ENCODE peak calls at places on chromosomes 2 and 18, in eight cellular contexts. A is vagina, Q is neural progenitor cell, T is heart right ventricle, N is transverse colon, P is K562, R is endothelial cell of umbilical vein, C is thoracic aorta. Z is an unnamed sample.

GRCh38 chr2:23669413-23670244 is 257.3 kb downstream of the ATAD2B start:
- DNase-seq in A (peak; percentile 91), Q (no peak), T (peak; percentile 84), N (peak; percentile 48), P (no peak), R (no peak), C (peak; percentile 38), Z (peak; percentile 57)

GRCh38 chr2:41930807-41931566 is 116.8 kb upstream of the PKDCC start:
- DNase-seq in A (no peak), Q (no peak), T (no peak), N (no peak), P (no peak), R (no peak), C (no peak), Z (no peak)

GRCh38 chr2:192413812-192414424 is 219.2 kb upstream of the TMEFF2 start:
- DNase-seq in A (no peak), Q (no peak), T (no peak), N (no peak), P (no peak), R (no peak), C (no peak), Z (no peak)

GRCh38 chr2:235945608-235946140 is 222.5 kb downstream of the GBX2 start:
- DNase-seq in A (no peak), Q (no peak), T (no peak), N (no peak), P (no peak), R (no peak), C (no peak), Z (no peak)

GRCh38 chr2:217866457-217866856 is 136.3 kb downstream of the TNS1 start:
- DNase-seq in A (no peak), Q (peak; percentile 69), T (no peak), N (no peak), P (no peak), R (no peak), C (no peak), Z (no peak)

GRCh38 chr2:8090748-8091700 is 590.8 kb upstream of the ID2 start:
- DNase-seq in A (no peak), Q (no peak), T (peak; percentile 17), N (peak; percentile 17), P (peak; percentile 24), R (no peak), C (peak; percentile 50), Z (peak; percentile 29)

GRCh38 chr18:61943175-61943964 is 50.6 kb upstream of the RNF152 start:
- DNase-seq in A (no peak), Q (no peak), T (no peak), N (no peak), P (no peak), R (no peak), C (no peak), Z (no peak)

GRCh38 chr2:52933878-52934277 is 833.7 kb upstream of the CHAC2 start:
- DNase-seq in A (no peak), Q (no peak), T (no peak), N (no peak), P (no peak), R (no peak), C (no peak), Z (no peak)

GRCh38 chr2:88187038-88187676 is 17.0 kb downstream of the THNSL2 start:
- DNase-seq in A (no peak), Q (peak; percentile 91), T (peak; percentile 47), N (peak; percentile 80), P (peak; percentile 68), R (peak; percentile 33), C (no peak), Z (peak; percentile 89)

GRCh38 chr2:147236601-147237000 is 608.2 kb upstream of the ACVR2A start:
- DNase-seq in A (no peak), Q (no peak), T (no peak), N (no peak), P (no peak), R (no peak), C (no peak), Z (no peak)

GRCh38 chr2:82511894-82512293 is 1947.2 kb downstream of the SUCLG1 start:
- DNase-seq in A (no peak), Q (no peak), T (no peak), N (no peak), P (no peak), R (no peak), C (no peak), Z (no peak)

GRCh38 chr2:24743914-24744313 is 49.3 kb downstream of the PTRHD1 start:
- DNase-seq in A (no peak), Q (peak; percentile 12), T (no peak), N (no peak), P (no peak), R (peak; percentile 7), C (no peak), Z (no peak)

GRCh38 chr2:232332940-232333259 is 45.7 kb upstream of the ALPP start:
- DNase-seq in A (no peak), Q (no peak), T (no peak), N (no peak), P (no peak), R (no peak), C (no peak), Z (no peak)

GRCh38 chr2:230174466-230174865 is 45.3 kb downstream of the SP110 start:
- DNase-seq in A (no peak), Q (no peak), T (no peak), N (no peak), P (no peak), R (no peak), C (no peak), Z (no peak)

GRCh38 chr2:230176996-230177395 is 42.8 kb downstream of the SP110 start:
- DNase-seq in A (no peak), Q (no peak), T (no peak), N (no peak), P (no peak), R (no peak), C (no peak), Z (no peak)

GRCh38 chr2:230172156-230172555 is 47.6 kb downstream of the SP110 start:
- DNase-seq in A (no peak), Q (no peak), T (no peak), N (no peak), P (no peak), R (no peak), C (no peak), Z (no peak)

GRCh38 chr2:230170532-230170931 is 49.3 kb downstream of the SP110 start:
- DNase-seq in A (no peak), Q (no peak), T (peak; percentile 43), N (peak; percentile 67), P (no peak), R (peak; percentile 56), C (no peak), Z (no peak)

GRCh38 chr2:230172852-230173251 is 46.9 kb downstream of the SP110 start:
- DNase-seq in A (no peak), Q (no peak), T (no peak), N (no peak), P (no peak), R (no peak), C (no peak), Z (no peak)
- H3K36me3 ChIP-seq in A (no peaks in the 10 kb centered on the region), Q (no peaks in the 10 kb centered on the region), T (no peaks in the 10 kb centered on the region), N (peaks cover 9% of the 10 kb centered on the region), P (no peaks in the 10 kb centered on the region), R (no peaks in the 10 kb centered on the region), C (peaks cover 32% of the 10 kb centered on the region), Z (peaks cover 6% of the 10 kb centered on the region)

DNA sequence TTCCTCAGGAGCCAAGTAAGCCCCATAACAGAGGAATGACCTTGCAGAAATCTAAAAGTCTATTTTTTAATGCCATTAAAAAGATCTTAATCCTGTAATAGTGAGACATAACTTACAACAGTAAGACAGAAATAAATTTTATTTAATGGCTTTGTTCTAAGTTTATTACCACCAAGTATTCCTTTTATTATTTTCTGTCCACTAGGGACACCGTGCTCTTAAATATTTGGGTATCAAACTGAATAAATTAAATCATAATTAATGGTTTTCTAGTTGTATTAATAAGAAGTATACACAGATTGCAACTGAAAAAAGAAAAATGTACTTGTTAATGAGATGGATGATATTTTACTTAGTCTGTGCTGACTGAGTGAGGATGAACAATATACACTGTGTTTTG is 3.1 kb upstream of the B4GALT6 start:
- DNase-seq in A (no peak), Q (no peak), T (no peak), N (no peak), P (no peak), R (no peak), C (no peak), Z (no peak)
- TF ChIP-seq CTCF in A (no peak), Q (peak; percentile 10), T (no peak), N (no peak), P (no peak), R (no peak), C (no peak), Z (no peak)

GRCh38 chr18:48943736-48944527 is 6.8 kb downstream of the SMAD7 start:
- DNase-seq in A (no peak), Q (no peak), T (no peak), N (peak; percentile 26), P (no peak), R (peak; percentile 28), C (no peak), Z (peak; percentile 35)

GRCh38 chr18:48946329-48946835 is 4.4 kb downstream of the SMAD7 start:
- DNase-seq in A (no peak), Q (no peak), T (no peak), N (peak; percentile 17), P (no peak), R (peak; percentile 71), C (no peak), Z (no peak)

GRCh38 chr18:48945953-48946217 is 4.9 kb downstream of the SMAD7 start:
- DNase-seq in A (no peak), Q (no peak), T (no peak), N (no peak), P (no peak), R (no peak), C (no peak), Z (no peak)

GRCh38 chr18:48943333-48943732 is 7.4 kb downstream of the SMAD7 start:
- DNase-seq in A (no peak), Q (no peak), T (no peak), N (no peak), P (no peak), R (no peak), C (no peak), Z (no peak)

GRCh38 chr18:48944634-48945033 is 6.1 kb downstream of the SMAD7 start:
- DNase-seq in A (no peak), Q (no peak), T (no peak), N (no peak), P (no peak), R (no peak), C (no peak), Z (no peak)
- H3K36me3 ChIP-seq in A (no peaks in the 10 kb centered on the region), Q (no peaks in the 10 kb centered on the region), T (no peaks in the 10 kb centered on the region), N (no peaks in the 10 kb centered on the region), P (peaks cover 2% of the 10 kb centered on the region), R (peaks cover 2% of the 10 kb centered on the region), C (peaks cover 11% of the 10 kb centered on the region), Z (no peaks in the 10 kb centered on the region)

GRCh38 chr18:58180738-58181353 is 136.8 kb downstream of the NEDD4L start:
- DNase-seq in A (peak; percentile 16), Q (peak; percentile 66), T (peak; percentile 25), N (peak; percentile 72), P (peak; percentile 61), R (peak; percentile 67), C (no peak), Z (peak; percentile 88)
- TF ChIP-seq CTCF in A (peak; percentile 70), Q (peak; percentile 93), T (peak; percentile 89), N (peak; percentile 93), P (peak; percentile 73), R (peak; percentile 75), C (peak; percentile 74), Z (peak; percentile 74)

Z was measured in mucosa of descending colon.